ENCODE peak calls at places on chromosome 22, in nine cellular contexts. A is HEK293T; U is NCI-H226; P is stimulated activated CD4-positive, alpha-beta T cell treated with anti-CD3 and anti-CD28 coated beads, TNF-alpha, amount 100 ng/mL, for 48 hours; N is NCI-H1694; E is activated naive CD4-positive, alpha-beta T cell treated with Interleukin-2 at 50 U/mL for 16 hours; D is B cell; S is CD4-positive, alpha-beta T cell; B is cardiac septum. J is an unnamed sample.

GRCh38 chr22:46480396-46480795 is 57.0 kb downstream of the CELSR1 start:
- DNase-seq in U (no peak), D (no peak), N (no peak), E (no peak), A (no peak), B (no peak), S (no peak), P (no peak), J (no peak)

GRCh38 chr22:34236527-34236926 is 316.3 kb upstream of the LARGE1 start:
- DNase-seq in U (no peak), B (peak; percentile 84), E (no peak), N (no peak), A (no peak), S (no peak), P (no peak), D (no peak), J (no peak)

GRCh38 chr22:50269573-50270301 is 443 bp downstream of the MAPK11 start:
- DNase-seq in B (no peak), U (peak; percentile 56), D (no peak), E (peak; percentile 59), P (no peak), S (no peak), N (peak; percentile 32), A (no peak), J (no peak)

GRCh38 chr22:28893810-28894209 is 10.4 kb downstream of the ZNRF3 start:
- DNase-seq in N (no peak), E (no peak), S (no peak), U (no peak), D (no peak), A (no peak), P (no peak), B (no peak), J (peak; percentile 61)

GRCh38 chr22:31210830-31211503 is 1.1 kb upstream of the LIMK2 start:
- DNase-seq in D (no peak), A (no peak), P (no peak), S (no peak), N (no peak), U (no peak), E (peak; percentile 14), B (peak; percentile 71), J (no peak)

GRCh38 chr22:38881464-38881871 is 9.5 kb upstream of the CBX6 start:
- DNase-seq in A (no peak), U (no peak), E (no peak), N (no peak), S (no peak), P (no peak), B (no peak), D (no peak), J (no peak)

GRCh38 chr22:44266811-44267760 is 45.7 kb downstream of the SHISAL1 start:
- DNase-seq in P (no peak), A (no peak), U (no peak), S (no peak), E (no peak), D (no peak), N (no peak), B (no peak), J (no peak)

GRCh38 chr22:20494978-20495860 is at the start of gene KLHL22:
- DNase-seq in U (peak; percentile 24), S (no peak), B (peak; percentile 81), A (peak; percentile 66), E (no peak), P (no peak), D (no peak), N (no peak), J (peak; percentile 35)

GRCh38 chr22:43148581-43148980 is 2.8 kb upstream of the TSPO start:
- DNase-seq in E (no peak), D (no peak), U (no peak), S (no peak), A (no peak), B (no peak), N (no peak), P (no peak), J (no peak)

GRCh38 chr22:23829845-23830372 is 8.9 kb downstream of the DERL3 start:
- DNase-seq in N (no peak), B (peak; percentile 24), E (no peak), P (no peak), D (no peak), S (no peak), A (no peak), U (no peak), J (no peak)

GRCh38 chr22:35170716-35171697 is 86.3 kb upstream of the HMGXB4 start:
- DNase-seq in S (no peak), D (no peak), N (no peak), B (no peak), E (no peak), U (no peak), A (no peak), P (no peak), J (no peak)